ENCODE peak calls at places on chromosomes 11 and 22, in eight cellular contexts. C, F, Z, P, J, E, Y and S are unnamed samples.

GRCh38 chr11:72373163-72373562 is 61.2 kb downstream of the CLPB start:
- DNase-seq in F (no peak), J (no peak), Y (no peak), P (no peak), E (no peak), C (no peak), Z (no peak), S (no peak)

GRCh38 chr22:44199164-44199563 is 18.4 kb downstream of the PARVG start:
- DNase-seq in C (no peak), J (no peak), Z (no peak), E (no peak), F (no peak), P (no peak), Y (no peak), S (no peak)

GRCh38 chr11:118842369-118842768 is 41.3 kb upstream of the CXCR5 start:
- DNase-seq in Z (no peak), E (no peak), Y (no peak), C (no peak), J (no peak), P (peak), F (peak), S (peak)

GRCh38 chr22:17931400-17931825 is 92.9 kb downstream of the MICAL3 start:
- DNase-seq in C (no peak), Y (no peak), Z (peak), P (no peak), F (no peak), J (peak), E (no peak), S (no peak)

GRCh38 chr11:105862736-105863367 is 159.2 kb downstream of the MSANTD4 start:
- DNase-seq in P (peak), F (peak), Z (no peak), J (no peak), E (peak), Y (no peak), C (no peak), S (peak)

GRCh38 chr11:10931761-10932700 is 74.2 kb upstream of the ZBED5 start:
- DNase-seq in C (no peak), J (no peak), F (no peak), P (no peak), E (no peak), Z (peak), Y (no peak), S (no peak)

GRCh38 chr11:1766719-1767398 is 3.1 kb upstream of the CTSD start:
- DNase-seq in P (no peak), C (no peak), J (no peak), Y (no peak), Z (no peak), E (no peak), F (no peak), S (no peak)

GRCh38 chr11:96708469-96708868 is 318.7 kb downstream of the JRKL start:
- DNase-seq in P (no peak), Z (no peak), F (peak), C (no peak), J (no peak), E (no peak), Y (no peak), S (no peak)

GRCh38 chr22:50473088-50473487 is 1.7 kb downstream of the SBF1 start:
- DNase-seq in P (no peak), C (peak), Z (peak), E (no peak), F (no peak), Y (no peak), J (no peak), S (no peak)

GRCh38 chr11:71420455-71421241 is 27.5 kb downstream of the DHCR7 start:
- DNase-seq in Z (peak), F (peak), J (peak), C (no peak), E (peak), Y (peak), P (peak), S (peak)

GRCh38 chr22:32502346-32502745 is 27.7 kb downstream of the FBXO7 start:
- DNase-seq in C (no peak), Y (no peak), E (no peak), J (no peak), Z (no peak), F (no peak), P (no peak), S (no peak)

GRCh38 chr22:44994399-44995281 is 15.2 kb downstream of the PHF21B start:
- DNase-seq in Y (no peak), E (no peak), Z (no peak), F (no peak), J (no peak), P (no peak), C (no peak), S (no peak)

GRCh38 chr11:21405403-21405802 is 736.0 kb downstream of the NELL1 start:
- DNase-seq in J (no peak), E (no peak), C (no peak), Y (no peak), P (no peak), F (no peak), Z (no peak), S (no peak)

GRCh38 chr22:47369020-47369419 is 606.6 kb downstream of the TBC1D22A start:
- DNase-seq in F (no peak), E (no peak), Z (peak), C (no peak), J (peak), Y (no peak), P (no peak), S (no peak)

GRCh38 chr22:34972498-34972897 is 93.5 kb upstream of the ISX start:
- DNase-seq in P (no peak), E (no peak), J (no peak), C (no peak), Y (no peak), Z (no peak), F (peak), S (no peak)

GRCh38 chr22:18110194-18110943 is at the start of gene TUBA8:
- DNase-seq in C (no peak), E (no peak), J (peak), F (peak), Z (no peak), P (peak), Y (no peak), S (peak)

GRCh38 chr11:126257764-126258163 is 10.9 kb downstream of the SRPRA start:
- DNase-seq in E (no peak), P (peak), Z (no peak), J (no peak), Y (no peak), F (peak), C (no peak), S (no peak)

GRCh38 chr11:88250566-88251080 is 75.4 kb upstream of the RAB38 start:
- DNase-seq in J (no peak), F (no peak), Z (no peak), C (no peak), P (no peak), E (no peak), Y (no peak), S (no peak)

GRCh38 chr22:50059185-50059880 is 1.2 kb upstream of the TTLL8 start:
- DNase-seq in C (no peak), F (no peak), Y (no peak), E (no peak), J (no peak), P (peak), Z (no peak), S (peak)

GRCh38 chr11:47881145-47881544 is 33.0 kb upstream of the NUP160 start:
- DNase-seq in J (no peak), Z (no peak), E (no peak), F (no peak), Y (no peak), C (no peak), P (no peak), S (no peak)

DNA sequence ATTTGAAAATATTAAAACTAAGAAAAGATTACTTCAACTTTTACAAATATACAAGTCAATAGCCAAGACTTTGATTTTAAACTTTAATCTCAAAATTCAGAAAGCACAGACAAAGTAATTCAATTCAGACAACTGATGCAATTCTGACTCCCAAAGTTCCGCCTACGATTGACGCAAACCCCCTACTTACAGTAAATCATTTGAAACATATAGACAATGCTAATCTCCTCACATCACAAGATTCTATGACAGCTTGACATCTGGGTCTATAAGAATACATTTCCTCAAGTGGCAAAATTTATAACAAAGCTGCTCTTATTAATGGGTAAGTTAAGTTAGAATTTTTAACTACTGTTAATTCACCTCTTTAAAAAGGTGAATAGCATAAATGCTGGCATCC is 75.2 kb downstream of the GUCY1A2 start:
- DNase-seq in P (no peak), Y (no peak), E (no peak), C (no peak), F (no peak), J (no peak), Z (no peak), S (no peak)
- H3K27ac ChIP-seq in P (no peak), Y (no peak), E (no peak), C (no peak), F (no peak), J (no peak), Z (no peak), S (no peak)

DNA sequence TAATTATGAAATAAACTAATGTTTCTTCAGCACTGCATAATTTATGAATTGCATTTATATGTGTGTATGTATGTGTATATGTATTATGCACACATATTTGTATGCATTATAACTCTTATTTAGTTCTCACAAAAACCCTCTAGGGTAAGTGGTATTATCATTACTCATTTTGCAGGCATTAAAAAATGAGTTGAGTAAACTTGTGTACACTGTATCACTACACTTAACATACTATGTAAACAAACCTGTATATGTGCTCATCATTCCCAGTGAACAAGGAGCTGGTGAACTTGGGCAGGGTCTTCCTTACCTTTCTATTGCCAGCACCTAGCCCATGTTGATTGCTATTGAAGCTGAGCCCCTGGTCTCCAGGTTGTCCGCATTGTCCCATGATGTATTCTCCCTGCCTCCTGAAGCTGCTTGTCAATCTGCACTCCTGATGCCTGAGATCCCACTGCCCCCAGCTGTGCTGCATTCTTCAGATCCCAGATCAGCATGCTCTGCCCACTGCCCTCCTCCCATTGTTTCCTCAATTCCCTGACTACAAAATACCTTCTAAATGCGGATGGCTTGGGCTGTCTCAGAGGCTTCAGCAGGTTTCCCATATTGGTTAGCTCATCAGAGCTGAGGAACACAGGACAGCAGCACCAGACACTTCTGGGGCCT is 267.9 kb upstream of the SESN3 start:
- DNase-seq in J (no peak), F (peak), E (no peak), P (no peak), Y (no peak), C (no peak), Z (no peak), S (no peak)
- H3K27ac ChIP-seq in J (no peak), F (no peak), E (no peak), P (no peak), Y (no peak), C (no peak), Z (no peak), S (peak)

GRCh38 chr22:37887610-37888378 is 18.3 kb upstream of the MICALL1 start:
- DNase-seq in J (no peak), F (peak), Z (peak), C (no peak), Y (peak), P (peak), E (no peak), S (peak)

GRCh38 chr22:37894939-37895670 is 11.0 kb upstream of the MICALL1 start:
- DNase-seq in J (peak), P (no peak), F (no peak), C (no peak), E (no peak), Z (no peak), Y (no peak), S (no peak)

GRCh38 chr22:37892566-37893338 is 13.3 kb upstream of the MICALL1 start:
- DNase-seq in Y (peak), P (no peak), F (no peak), J (peak), E (no peak), Z (no peak), C (no peak), S (no peak)

GRCh38 chr22:37893583-37893983 is 12.5 kb upstream of the MICALL1 start:
- DNase-seq in F (no peak), J (peak), Y (no peak), Z (no peak), E (no peak), P (no peak), C (no peak), S (no peak)

GRCh38 chr22:37891926-37892325 is 14.2 kb upstream of the MICALL1 start:
- DNase-seq in J (no peak), P (no peak), Y (no peak), F (no peak), C (no peak), E (no peak), Z (no peak), S (no peak)
- H3K27ac ChIP-seq in J (peak), P (no peak), Y (peak), F (no peak), C (no peak), E (no peak), Z (no peak), S (peak)

GRCh38 chr11:68329496-68329895 is 17.1 kb downstream of the LRP5 start:
- DNase-seq in Y (no peak), Z (no peak), P (no peak), J (no peak), F (no peak), C (no peak), E (no peak), S (no peak)

GRCh38 chr11:68326334-68327215 is 14.2 kb downstream of the LRP5 start:
- DNase-seq in F (no peak), J (peak), Z (no peak), P (no peak), C (no peak), E (no peak), Y (no peak), S (no peak)

GRCh38 chr11:68328374-68329091 is 16.1 kb downstream of the LRP5 start:
- DNase-seq in Y (peak), J (peak), C (no peak), E (no peak), F (peak), P (no peak), Z (peak), S (no peak)

GRCh38 chr11:68325894-68326220 is 13.5 kb downstream of the LRP5 start:
- DNase-seq in Z (no peak), P (no peak), Y (no peak), C (no peak), F (no peak), J (no peak), E (no peak), S (no peak)

DNA sequence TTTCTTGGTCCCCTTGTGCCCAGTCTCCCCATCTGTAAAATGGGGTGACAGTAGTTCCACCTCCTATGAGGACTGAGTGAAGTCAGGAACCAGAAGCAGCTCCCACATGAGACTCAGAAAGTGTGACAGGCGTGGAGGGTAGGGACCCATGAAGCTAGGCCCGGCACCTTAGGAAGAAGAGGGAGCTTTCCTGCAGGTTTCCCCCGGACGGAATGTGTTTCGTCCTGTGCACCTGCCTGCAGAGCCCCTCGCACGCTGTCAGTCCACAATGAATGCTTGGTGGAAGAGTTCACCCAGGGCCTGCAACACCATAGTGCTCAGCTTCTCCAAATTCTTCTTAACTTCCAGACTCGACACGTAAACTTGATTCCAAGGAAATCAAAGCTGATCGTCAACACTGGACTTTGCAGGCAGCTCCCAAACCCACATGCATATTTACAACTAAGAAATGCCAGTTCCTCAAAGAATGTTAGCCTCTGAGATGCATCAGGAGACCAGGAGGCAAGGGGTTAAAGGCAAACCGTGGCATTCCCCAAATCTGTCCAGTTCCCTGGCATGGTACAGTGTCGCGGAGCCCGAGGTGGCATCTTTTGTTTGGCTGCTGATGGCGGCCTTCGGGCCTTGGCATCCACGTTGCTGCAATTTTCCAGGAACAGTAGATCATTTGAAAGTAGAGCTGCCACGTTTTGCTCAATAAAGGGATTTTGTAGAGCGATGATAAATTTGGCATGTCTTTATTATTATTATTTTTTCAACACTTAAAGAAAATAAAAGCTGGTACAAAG is 15.4 kb downstream of the LRP5 start:
- DNase-seq in Y (no peak), P (no peak), C (no peak), F (no peak), Z (no peak), J (no peak), E (no peak), S (no peak)
- H3K27ac ChIP-seq in Y (peak), P (no peak), C (no peak), F (no peak), Z (peak), J (peak), E (no peak), S (peak)

GRCh38 chr22:24483966-24484545 is 11.1 kb upstream of the UPB1 start:
- DNase-seq in J (no peak), Z (no peak), P (peak), C (no peak), Y (no peak), E (no peak), F (peak), S (no peak)

GRCh38 chr22:24485608-24486007 is 9.5 kb upstream of the UPB1 start:
- DNase-seq in J (no peak), F (no peak), C (no peak), Y (no peak), E (no peak), P (no peak), Z (no peak), S (no peak)

GRCh38 chr22:24489011-24489410 is 6.1 kb upstream of the UPB1 start:
- DNase-seq in C (no peak), J (no peak), E (no peak), Y (no peak), F (peak), P (no peak), Z (no peak), S (no peak)

GRCh38 chr22:24485170-24485569 is 10.0 kb upstream of the UPB1 start:
- DNase-seq in F (no peak), E (no peak), C (no peak), P (no peak), J (no peak), Z (no peak), Y (no peak), S (no peak)

DNA sequence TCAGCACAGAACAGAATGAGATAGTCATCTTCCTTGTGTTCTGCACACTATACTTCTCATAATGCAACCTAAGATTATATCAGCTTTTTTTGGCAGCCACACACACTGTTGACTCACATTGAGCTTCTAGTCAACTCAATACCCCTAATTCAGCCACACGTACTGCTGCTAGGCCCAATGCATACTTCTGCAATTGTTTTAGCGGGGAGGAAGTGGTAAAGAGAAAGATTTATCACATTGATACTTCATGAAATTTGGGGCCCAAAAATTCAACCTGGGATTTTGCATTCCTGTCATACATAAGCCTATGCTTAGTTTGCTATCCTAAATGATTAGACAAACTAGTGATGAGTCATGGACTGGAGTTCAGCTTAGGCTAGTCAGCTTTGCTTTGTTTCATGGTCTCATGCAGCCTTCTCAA is 8.6 kb upstream of the UPB1 start:
- DNase-seq in E (no peak), Z (no peak), Y (no peak), P (peak), J (no peak), C (no peak), F (peak), S (peak)
- H3K27ac ChIP-seq in E (no peak), Z (no peak), Y (no peak), P (no peak), J (no peak), C (no peak), F (no peak), S (no peak)

DNA sequence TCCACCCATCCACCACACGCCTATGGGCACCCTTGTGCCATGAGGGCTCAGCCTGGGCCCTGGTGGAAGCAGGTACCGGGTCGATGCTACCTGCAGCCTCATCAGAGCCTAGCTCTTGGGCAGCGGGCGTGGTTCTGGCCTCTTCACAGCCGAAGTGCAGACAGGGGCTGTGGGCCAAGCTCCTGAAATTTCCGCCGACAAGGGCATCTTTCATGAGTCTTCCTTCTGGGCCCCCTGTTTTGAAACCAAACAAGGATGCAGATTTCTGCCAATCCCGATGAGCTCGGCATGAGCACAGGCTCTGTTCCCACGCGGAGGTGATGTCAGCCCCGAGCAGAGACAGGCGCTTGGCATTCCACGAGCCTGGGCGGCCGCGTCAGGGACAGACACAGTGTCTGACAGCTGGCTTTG is 22.6 kb upstream of the MGAT3 start:
- DNase-seq in Y (peak), E (no peak), C (no peak), F (no peak), P (no peak), Z (no peak), J (no peak), S (no peak)
- H3K27ac ChIP-seq in Y (peak), E (no peak), C (no peak), F (no peak), P (no peak), Z (no peak), J (peak), S (no peak)